ENCODE peak calls at places on chromosomes 1 and 21, in eight cellular contexts. U is Caco-2; J is fibroblast of the aortic adventitia; N is CD8-positive, alpha-beta memory T cell; P is right cardiac atrium; C is fibroblast of mammary gland; D is naive thymus-derived CD4-positive, alpha-beta T cell; O is Karpas-422. A is an unnamed sample.
A peak's percentile ranks its signal among the peaks of the same experiment; 100 is the strongest.

GRCh38 chr1:214422137-214422671 is 129.2 kb downstream of the PTPN14 start:
- DNase-seq in U (no peak), J (peak; percentile 54), N (no peak), P (no peak), C (peak; percentile 86), D (no peak), O (no peak), A (peak; percentile 75)

GRCh38 chr1:55071477-55071876 is 32.1 kb downstream of the PCSK9 start:
- DNase-seq in U (peak; percentile 58), J (peak; percentile 49), N (no peak), P (peak; percentile 30), C (peak; percentile 51), D (no peak), O (no peak), A (peak; percentile 45)

GRCh38 chr1:221164029-221164428 is 284.8 kb downstream of the HLX start:
- DNase-seq in U (no peak), J (peak; percentile 57), N (no peak), P (no peak), C (peak; percentile 40), D (no peak), O (no peak), A (no peak)

GRCh38 chr1:233834609-233835008 is 69.9 kb upstream of the SLC35F3 start:
- DNase-seq in U (no peak), J (no peak), N (no peak), P (no peak), C (no peak), D (no peak), O (no peak), A (no peak)

GRCh38 chr1:203287109-203287893 is 18.0 kb upstream of the BTG2 start:
- DNase-seq in U (no peak), J (no peak), N (peak; percentile 86), P (peak; percentile 78), C (no peak), D (peak; percentile 85), O (peak; percentile 98), A (no peak)

GRCh38 chr1:174222166-174222949 is 63.0 kb downstream of the RABGAP1L start:
- DNase-seq in U (no peak), J (peak; percentile 73), N (no peak), P (no peak), C (peak; percentile 94), D (no peak), O (no peak), A (no peak)

GRCh38 chr1:51829058-51829457 is 49.5 kb downstream of the NRDC start:
- DNase-seq in U (no peak), J (no peak), N (no peak), P (no peak), C (no peak), D (no peak), O (no peak), A (peak; percentile 21)

GRCh38 chr21:19535356-19535755 is 1131.8 kb upstream of the TMPRSS15 start:
- DNase-seq in U (no peak), J (no peak), N (no peak), P (no peak), C (no peak), D (no peak), O (no peak), A (no peak)

GRCh38 chr1:90924982-90925381 is 96.9 kb downstream of the ZNF644 start:
- DNase-seq in U (no peak), J (no peak), N (no peak), P (no peak), C (no peak), D (no peak), O (no peak), A (no peak)

GRCh38 chr1:84353665-84354064 is 44.6 kb upstream of the DNASE2B start:
- DNase-seq in U (no peak), J (peak; percentile 78), N (no peak), P (no peak), C (peak; percentile 74), D (no peak), O (no peak), A (peak; percentile 63)

GRCh38 chr1:66217021-66217420 is 316.9 kb upstream of the SGIP1 start:
- DNase-seq in U (no peak), J (no peak), N (no peak), P (no peak), C (peak; percentile 92), D (no peak), O (no peak), A (no peak)

GRCh38 chr1:24805534-24806301 is 60.5 kb downstream of the CLIC4 start:
- DNase-seq in U (no peak), J (peak; percentile 74), N (no peak), P (no peak), C (peak; percentile 85), D (no peak), O (peak; percentile 61), A (peak; percentile 57)

GRCh38 chr1:156259805-156260204 is 11.9 kb upstream of the PAQR6 start:
- DNase-seq in U (peak; percentile 42), J (no peak), N (no peak), P (no peak), C (no peak), D (no peak), O (no peak), A (no peak)

GRCh38 chr1:6998267-6998666 is 213.0 kb downstream of the CAMTA1 start:
- DNase-seq in U (peak; percentile 60), J (no peak), N (no peak), P (no peak), C (no peak), D (no peak), O (no peak), A (no peak)

GRCh38 chr1:18645172-18646090 is 14.8 kb downstream of the PAX7 start:
- DNase-seq in U (no peak), J (no peak), N (no peak), P (no peak), C (no peak), D (no peak), O (no peak), A (no peak)

GRCh38 chr1:48115835-48116234 is 106.7 kb upstream of the SLC5A9 start:
- DNase-seq in U (peak; percentile 27), J (no peak), N (no peak), P (no peak), C (no peak), D (no peak), O (no peak), A (no peak)

GRCh38 chr1:11736746-11737639 is 1.1 kb downstream of the AGTRAP start:
- DNase-seq in U (peak; percentile 76), J (peak; percentile 83), N (peak; percentile 31), P (peak; percentile 83), C (peak; percentile 92), D (peak; percentile 50), O (peak; percentile 73), A (peak; percentile 68)

GRCh38 chr1:176626572-176627061 is 163.6 kb downstream of the PAPPA2 start:
- DNase-seq in U (no peak), J (no peak), N (no peak), P (no peak), C (no peak), D (no peak), O (no peak), A (no peak)

GRCh38 chr1:58858344-58858673 is 74.5 kb upstream of the JUN start:
- DNase-seq in U (peak; percentile 30), J (peak; percentile 27), N (peak; percentile 10), P (no peak), C (no peak), D (peak; percentile 51), O (no peak), A (no peak)

GRCh38 chr1:47431534-47431933 is 6.3 kb upstream of the FOXD2 start:
- DNase-seq in U (no peak), J (peak; percentile 87), N (no peak), P (no peak), C (peak; percentile 79), D (no peak), O (no peak), A (no peak)

GRCh38 chr1:186175588-186175987 is 199.5 kb downstream of the TPR start:
- DNase-seq in U (no peak), J (peak; percentile 45), N (no peak), P (no peak), C (peak; percentile 48), D (no peak), O (no peak), A (no peak)

GRCh38 chr1:71351438-71351837 is 270.6 kb upstream of the ZRANB2 start:
- DNase-seq in U (no peak), J (peak; percentile 89), N (no peak), P (no peak), C (peak; percentile 79), D (no peak), O (no peak), A (no peak)

GRCh38 chr1:236619398-236619797 is 15.1 kb upstream of the HEATR1 start:
- DNase-seq in U (no peak), J (peak; percentile 2), N (no peak), P (no peak), C (no peak), D (no peak), O (no peak), A (no peak)

GRCh38 chr1:183863852-183864251 is 58.9 kb downstream of the RGL1 start:
- DNase-seq in U (no peak), J (no peak), N (no peak), P (no peak), C (no peak), D (no peak), O (no peak), A (no peak)

GRCh38 chr1:54850737-54851136 is 36.3 kb downstream of the DHCR24 start:
- DNase-seq in U (no peak), J (peak; percentile 99), N (no peak), P (no peak), C (peak; percentile 100), D (no peak), O (no peak), A (peak; percentile 82)

GRCh38 chr1:30783244-30783915 is 25.8 kb upstream of the LAPTM5 start:
- DNase-seq in U (no peak), J (no peak), N (no peak), P (peak; percentile 84), C (no peak), D (no peak), O (peak; percentile 61), A (no peak)

GRCh38 chr1:119080586-119080985 is 59.9 kb downstream of the WARS2 start:
- DNase-seq in U (no peak), J (peak; percentile 97), N (no peak), P (no peak), C (peak; percentile 96), D (no peak), O (no peak), A (peak; percentile 93)
- H3K4me3 ChIP-seq in U (no peak overlapping the region), J (peak overlapping the region; percentile 49), N (no peak overlapping the region), P (no peak overlapping the region), C (peak overlapping the region; percentile 12), D (no peak overlapping the region), O (no peak overlapping the region), A (no peak overlapping the region)

GRCh38 chr1:109935451-109935900 is 24.8 kb downstream of the CSF1 start:
- DNase-seq in U (peak; percentile 73), J (no peak), N (no peak), P (no peak), C (no peak), D (no peak), O (no peak), A (no peak)
- H3K4me3 ChIP-seq in U (no peak overlapping the region), J (no peak overlapping the region), N (no peak overlapping the region), P (no peak overlapping the region), C (no peak overlapping the region), D (no peak overlapping the region), O (no peak overlapping the region), A (no peak overlapping the region)

GRCh38 chr1:85406887-85407593 is 57.9 kb downstream of the DDAH1 start:
- DNase-seq in U (no peak), J (peak; percentile 95), N (no peak), P (no peak), C (peak; percentile 94), D (no peak), O (peak; percentile 21), A (peak; percentile 69)
- H3K4me3 ChIP-seq in U (no peak overlapping the region), J (peak overlapping the region; percentile 18), N (no peak overlapping the region), P (no peak overlapping the region), C (no peak overlapping the region), D (no peak overlapping the region), O (no peak overlapping the region), A (peak overlapping the region; percentile 13)

GRCh38 chr1:152870831-152871730 is 7.0 kb upstream of the SMCP start:
- DNase-seq in U (peak; percentile 26), J (peak; percentile 31), N (no peak), P (no peak), C (peak; percentile 42), D (no peak), O (peak; percentile 79), A (peak; percentile 41)
- H3K4me3 ChIP-seq in U (no peak overlapping the region), J (no peak overlapping the region), N (no peak overlapping the region), P (no peak overlapping the region), C (no peak overlapping the region), D (no peak overlapping the region), O (no peak overlapping the region), A (no peak overlapping the region)